ENCODE peak calls at places on chromosome 17, in nine cellular contexts. X, W, O, Q, B, E, A, G and F are unnamed samples.

GRCh38 chr17:2239882-2240430 is 63.6 kb downstream of the SMG6 start:
- DNase-seq in E (no peak), X (peak; percentile 95), G (peak; percentile 81), A (no peak), W (no peak), Q (peak; percentile 66), O (no peak), B (peak; percentile 74), F (no peak)

GRCh38 chr17:50290074-50290702 is 15.9 kb downstream of the TMEM92 start:
- DNase-seq in A (peak; percentile 29), B (no peak), W (no peak), G (peak; percentile 98), O (peak; percentile 88), X (peak; percentile 99), Q (no peak), E (no peak), F (no peak)

GRCh38 chr17:28001149-28001548 is 41.3 kb upstream of the NLK start:
- DNase-seq in W (no peak), G (no peak), Q (peak; percentile 9), O (no peak), X (peak; percentile 48), A (no peak), B (no peak), E (no peak), F (no peak)

GRCh38 chr17:44217738-44218343 is 1.6 kb downstream of the UBTF start:
- DNase-seq in B (no peak), E (peak; percentile 30), W (no peak), A (no peak), G (no peak), X (no peak), Q (peak; percentile 30), O (no peak), F (no peak)

GRCh38 chr17:67293251-67294203 is 48.5 kb upstream of the HELZ start:
- DNase-seq in Q (peak; percentile 78), O (peak; percentile 67), E (peak; percentile 92), W (peak; percentile 75), G (peak; percentile 54), B (peak; percentile 83), A (peak; percentile 69), X (peak; percentile 76), F (peak; percentile 62)

GRCh38 chr17:75288784-75289121 is 480 bp downstream of the SLC25A19 start:
- DNase-seq in A (no peak), B (peak; percentile 78), E (peak; percentile 72), X (no peak), W (peak; percentile 65), O (no peak), Q (peak; percentile 84), G (peak; percentile 68), F (no peak)

GRCh38 chr17:1484586-1485310 is 7.7 kb downstream of the MYO1C start:
- DNase-seq in W (peak; percentile 80), G (peak; percentile 39), Q (peak; percentile 50), B (peak; percentile 65), A (peak; percentile 65), E (peak; percentile 81), X (peak; percentile 65), O (peak; percentile 87), F (peak; percentile 74)

GRCh38 chr17:42748202-42748905 is 3.5 kb upstream of the EZH1 start:
- DNase-seq in W (no peak), O (no peak), A (no peak), Q (no peak), B (no peak), E (no peak), G (no peak), X (peak; percentile 7), F (no peak)

GRCh38 chr17:15973834-15974233 is 25.7 kb downstream of the ZSWIM7 start:
- DNase-seq in E (no peak), Q (no peak), G (no peak), X (peak; percentile 33), A (no peak), W (no peak), O (no peak), B (no peak), F (no peak)

DNA sequence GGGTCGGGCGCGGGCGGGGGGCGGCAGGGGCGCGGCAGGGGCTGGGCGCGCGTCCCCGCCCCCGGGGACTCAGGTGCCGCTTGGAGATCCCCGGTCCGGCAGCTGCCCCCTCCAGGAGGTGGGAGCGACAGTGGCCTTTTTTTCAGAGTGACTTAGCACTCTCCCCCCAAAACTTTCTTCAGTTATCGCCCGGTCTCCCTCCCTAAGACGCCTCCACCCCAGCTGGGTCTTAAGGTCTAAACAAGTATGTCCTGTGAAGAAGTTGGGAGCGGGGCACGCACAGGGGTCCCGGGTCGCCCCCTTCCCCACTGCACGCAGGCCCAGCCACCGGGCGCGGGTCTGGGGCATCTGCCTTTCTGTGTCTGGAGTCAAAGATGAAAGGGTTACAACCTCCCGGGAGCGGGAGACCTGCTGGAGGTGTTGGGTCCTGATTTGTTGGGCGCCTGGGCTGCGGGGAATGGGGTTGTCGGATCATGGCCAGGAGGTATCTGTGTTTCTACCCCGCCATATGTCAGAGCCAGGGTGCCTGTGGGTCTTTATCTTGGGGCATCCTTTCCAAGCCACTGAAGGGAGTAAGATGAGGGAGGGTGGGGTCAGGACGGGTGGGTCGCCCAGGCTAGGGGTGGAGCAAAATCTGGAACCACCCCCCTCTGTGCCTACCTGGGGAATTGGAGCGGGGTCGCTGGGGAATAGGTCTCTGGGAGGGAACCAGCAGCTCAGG is 748 bp downstream of the FMNL1 start:
- DNase-seq in O (no peak), G (no peak), W (peak; percentile 30), Q (peak; percentile 53), E (peak; percentile 73), B (peak; percentile 62), A (no peak), X (no peak), F (peak; percentile 65)
- TF ChIP-seq EZH2phosphoT487 in O (no peak), G (no peak), W (peak; percentile 65), Q (no peak), E (no peak), B (no peak), A (no peak), X (no peak), F (no peak)

GRCh38 chr17:64083571-64084085 is 46.3 kb downstream of the ERN1 start:
- DNase-seq in X (no peak), E (no peak), Q (no peak), A (no peak), O (no peak), B (peak; percentile 38), G (no peak), W (no peak), F (no peak)
- TF ChIP-seq EZH2phosphoT487 in X (no peak), E (no peak), Q (no peak), A (no peak), O (no peak), B (no peak), G (no peak), W (no peak), F (no peak)

DNA sequence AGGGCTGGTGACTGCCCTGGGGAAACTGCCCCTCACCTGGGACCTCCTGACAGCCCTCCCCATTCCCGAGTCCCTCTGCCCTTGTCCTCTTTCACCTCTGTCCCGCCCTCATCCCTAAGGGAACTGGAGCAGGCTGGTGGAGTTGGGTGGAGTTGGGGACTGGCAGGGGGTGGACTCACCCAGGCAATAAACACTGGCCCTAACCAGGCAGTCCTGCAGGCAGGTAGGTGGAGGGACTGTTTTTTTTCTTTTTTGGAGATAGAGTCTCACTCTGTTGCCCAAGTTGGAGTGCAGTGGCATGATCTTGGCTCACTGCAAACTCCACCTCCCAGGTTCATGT is 11.7 kb downstream of the GCGR start:
- DNase-seq in A (no peak), O (no peak), W (no peak), G (no peak), X (no peak), E (no peak), B (no peak), Q (no peak), F (no peak)
- TF ChIP-seq EZH2phosphoT487 in A (no peak), O (no peak), W (no peak), G (no peak), X (no peak), E (no peak), B (no peak), Q (no peak), F (no peak)

GRCh38 chr17:74150428-74151025 is 53.0 kb upstream of the RPL38 start:
- DNase-seq in G (no peak), X (no peak), W (no peak), B (no peak), E (no peak), Q (no peak), O (no peak), A (no peak), F (no peak)
- TF ChIP-seq EZH2phosphoT487 in G (no peak), X (no peak), W (no peak), B (no peak), E (no peak), Q (no peak), O (no peak), A (no peak), F (no peak)

GRCh38 chr17:63702616-63703015 is 2.7 kb upstream of the LIMD2 start:
- DNase-seq in X (no peak), W (no peak), E (no peak), O (no peak), A (no peak), B (no peak), Q (no peak), G (no peak), F (no peak)

GRCh38 chr17:63703556-63704258 is 3.8 kb upstream of the LIMD2 start:
- DNase-seq in G (no peak), X (no peak), B (no peak), E (no peak), A (no peak), O (no peak), W (no peak), Q (no peak), F (no peak)

GRCh38 chr17:63704259-63704576 is 4.3 kb upstream of the LIMD2 start:
- DNase-seq in X (no peak), Q (no peak), B (no peak), E (no peak), O (no peak), W (no peak), A (no peak), G (no peak), F (no peak)

GRCh38 chr17:63702223-63702577 is 2.3 kb upstream of the LIMD2 start:
- DNase-seq in E (no peak), A (no peak), X (no peak), W (no peak), O (no peak), B (peak; percentile 85), Q (no peak), G (no peak), F (no peak)

DNA sequence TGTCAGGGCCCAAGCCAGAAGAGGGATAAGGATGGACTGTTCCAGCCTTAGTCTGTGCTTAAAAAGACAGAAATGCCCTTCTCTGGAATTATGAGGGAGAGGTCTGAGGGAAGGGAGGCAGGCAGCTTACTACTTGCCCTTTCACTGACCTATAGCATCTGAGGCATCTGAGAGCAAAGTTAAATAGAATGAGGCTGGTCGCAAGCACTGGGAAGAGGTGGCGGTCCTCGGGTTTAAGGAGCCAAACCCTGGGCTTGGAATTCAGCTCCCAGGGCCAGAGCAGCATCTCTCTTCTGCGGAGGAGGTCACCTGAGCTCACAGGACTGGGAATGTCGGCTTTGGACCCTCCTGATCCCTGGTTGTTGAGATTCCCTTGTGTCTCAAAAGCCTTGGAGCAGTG is 3.1 kb upstream of the LIMD2 start:
- DNase-seq in Q (no peak), W (no peak), G (no peak), B (no peak), X (no peak), O (no peak), E (no peak), A (no peak), F (no peak)
- TF ChIP-seq EZH2phosphoT487 in Q (no peak), W (no peak), G (no peak), B (no peak), X (no peak), O (no peak), E (no peak), A (no peak), F (no peak)